ENCODE peak calls at places on chromosomes 2 and 18, in ten cellular contexts. Y, G, E, A, V, F, H, X, K and M are unnamed samples.

GRCh38 chr2:98088261-98088660 is 1.3 kb downstream of the VWA3B start:
- DNase-seq in A (no peak), G (no peak), E (no peak), K (no peak), H (no peak), X (no peak), Y (no peak), V (no peak), F (no peak), M (no peak)

GRCh38 chr2:30148850-30149249 is 2.0 kb downstream of the YPEL5 start:
- DNase-seq in K (no peak), G (no peak), F (no peak), E (no peak), V (no peak), Y (no peak), A (no peak), H (no peak), X (no peak), M (no peak)

GRCh38 chr2:233384811-233385488 is 30.7 kb downstream of the DGKD start:
- DNase-seq in V (no peak), K (peak), F (no peak), H (no peak), X (no peak), E (no peak), G (no peak), Y (no peak), A (no peak), M (no peak)

GRCh38 chr2:68715353-68716041 is 19.1 kb upstream of the ARHGAP25 start:
- DNase-seq in X (peak), G (peak), H (peak), V (peak), K (peak), E (no peak), F (peak), Y (peak), A (no peak), M (peak)

GRCh38 chr18:32048507-32049091 is 30.0 kb downstream of the RNF125 start:
- DNase-seq in X (no peak), Y (no peak), F (no peak), K (no peak), A (no peak), H (peak), E (no peak), V (no peak), G (peak), M (no peak)

GRCh38 chr2:108950736-108951135 is 38.3 kb downstream of the EDAR start:
- DNase-seq in Y (no peak), H (no peak), A (no peak), E (no peak), X (no peak), K (no peak), F (no peak), G (no peak), V (no peak), M (no peak)

GRCh38 chr2:159455330-159455918 is 160.9 kb downstream of the BAZ2B start:
- DNase-seq in X (no peak), F (no peak), K (no peak), G (no peak), A (no peak), Y (no peak), E (no peak), H (no peak), V (no peak), M (no peak)

GRCh38 chr2:176507736-176508135 is 238.5 kb downstream of the MTX2 start:
- DNase-seq in K (no peak), A (no peak), X (no peak), H (no peak), V (no peak), E (no peak), G (peak), Y (no peak), F (no peak), M (peak)

GRCh38 chr2:75021672-75022071 is 63.2 kb downstream of the POLE4 start:
- DNase-seq in K (no peak), H (no peak), A (no peak), F (peak), X (peak), E (no peak), V (peak), G (peak), Y (no peak), M (no peak)

GRCh38 chr2:161250864-161251436 is 57.3 kb upstream of the PSMD14 start:
- DNase-seq in X (peak), V (peak), G (peak), E (no peak), H (peak), K (no peak), F (peak), Y (no peak), A (no peak), M (peak)

GRCh38 chr2:66930499-66931165 is 466.5 kb upstream of the ETAA1 start:
- DNase-seq in K (no peak), H (no peak), V (no peak), X (no peak), Y (no peak), F (no peak), E (no peak), A (no peak), G (no peak), M (no peak)

GRCh38 chr2:207256476-207257207 is 90.9 kb upstream of the KLF7 start:
- DNase-seq in E (no peak), Y (no peak), H (peak), X (no peak), K (no peak), F (no peak), G (no peak), A (no peak), V (no peak), M (no peak)

GRCh38 chr2:44335806-44336538 is 25.3 kb downstream of the PREPL start:
- DNase-seq in Y (no peak), F (no peak), A (no peak), E (no peak), V (no peak), K (no peak), G (no peak), X (no peak), H (no peak), M (no peak)

GRCh38 chr2:48719480-48720177 is 35.9 kb downstream of the LHCGR start:
- DNase-seq in K (no peak), A (no peak), F (no peak), G (no peak), X (no peak), E (no peak), Y (no peak), H (no peak), V (no peak), M (no peak)

GRCh38 chr18:8611916-8612576 is 2.8 kb downstream of the RAB12 start:
- DNase-seq in K (no peak), Y (no peak), A (no peak), X (no peak), H (no peak), G (no peak), E (no peak), V (no peak), F (no peak), M (no peak)

GRCh38 chr2:115976916-115977315 is 1534.5 kb downstream of the DPP10 start:
- DNase-seq in F (no peak), V (no peak), K (no peak), E (no peak), A (no peak), H (no peak), X (no peak), G (no peak), Y (no peak), M (no peak)

GRCh38 chr18:5238371-5238758 is 41.3 kb upstream of the AKAIN1 start:
- DNase-seq in E (peak), A (peak), H (peak), K (peak), G (peak), Y (peak), X (peak), V (peak), F (peak), M (peak)